ENCODE peak calls at places on chromosomes 6 and 20, in four cellular contexts. T is BE2C, I is SJCRH30, W is fibroblast of pulmonary artery. Z is an unnamed sample.

GRCh38 chr6:20334334-20334733 is 67.3 kb upstream of the E2F3 start:
- DNase-seq in T (peak), I (no peak), W (no peak), Z (no peak)

GRCh38 chr6:126133984-126134383 is 147.6 kb downstream of the TRMT11 start:
- DNase-seq in T (no peak), I (no peak), W (no peak), Z (no peak)

GRCh38 chr20:17822039-17822438 is 122.3 kb downstream of the BANF2 start:
- DNase-seq in T (no peak), I (no peak), W (peak), Z (peak)

GRCh38 chr6:41732601-41733348 is 2.6 kb downstream of the TFEB start:
- DNase-seq in T (peak), I (no peak), W (no peak), Z (peak)

GRCh38 chr6:133551436-133551835 is 310.3 kb downstream of the EYA4 start:
- DNase-seq in T (no peak), I (no peak), W (no peak), Z (no peak)

GRCh38 chr6:80610821-80611220 is 504.4 kb downstream of the BCKDHB start:
- DNase-seq in T (no peak), I (no peak), W (peak), Z (peak)

GRCh38 chr6:167759912-167760311 is 66.8 kb upstream of the AFDN start:
- DNase-seq in T (no peak), I (no peak), W (no peak), Z (no peak)

GRCh38 chr6:16477367-16478149 is 239.2 kb downstream of the GMPR start:
- DNase-seq in T (peak), I (no peak), W (peak), Z (no peak)

GRCh38 chr20:51492167-51493092 is 50.1 kb downstream of the NFATC2 start:
- DNase-seq in T (no peak), I (no peak), W (peak), Z (no peak)

GRCh38 chr6:33901822-33902816 is 98.3 kb upstream of the MLN start:
- DNase-seq in T (no peak), I (no peak), W (no peak), Z (no peak)

GRCh38 chr20:56924976-56925695 is 296.0 kb downstream of the TFAP2C start:
- DNase-seq in T (peak), I (no peak), W (no peak), Z (peak)
- H3K4me3 ChIP-seq in T (no peak), I (no peak), W (no peak), Z (no peak)

GRCh38 chr6:132401120-132401940 is at the start of gene MOXD1:
- DNase-seq in T (peak), I (peak), W (peak), Z (peak)

GRCh38 chr6:132400641-132401119 is 595 bp downstream of the MOXD1 start:
- DNase-seq in T (no peak), I (no peak), W (no peak), Z (peak)

GRCh38 chr6:132404330-132404729 is 3.1 kb upstream of the MOXD1 start:
- DNase-seq in T (no peak), I (no peak), W (no peak), Z (no peak)

GRCh38 chr6:132399376-132400074 is 1.8 kb downstream of the MOXD1 start:
- DNase-seq in T (no peak), I (no peak), W (peak), Z (peak)

DNA sequence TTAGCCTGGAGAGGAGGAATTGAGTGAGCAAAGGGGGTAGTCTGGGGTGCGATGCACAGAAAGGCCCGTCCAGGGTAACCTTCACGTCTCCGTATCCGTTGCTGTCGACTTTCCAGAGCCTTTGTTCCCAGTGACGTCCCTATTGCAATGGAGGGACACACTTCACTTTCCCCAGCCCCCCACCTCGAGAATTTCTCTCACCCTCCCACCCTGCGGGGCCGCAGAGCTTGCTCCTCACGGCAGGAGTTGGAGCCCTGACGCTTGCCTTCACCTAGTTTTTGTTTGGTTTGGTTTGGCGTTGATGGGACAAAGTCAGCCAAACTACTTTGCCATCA is 633 bp upstream of the MOXD1 start:
- DNase-seq in T (no peak), I (no peak), W (no peak), Z (no peak)
- H3K4me3 ChIP-seq in T (no peak), I (peak), W (peak), Z (peak)

GRCh38 chr20:49482621-49483017 is at the start of gene KCNB1:
- DNase-seq in T (no peak), I (peak), W (peak), Z (peak)
- H3K4me3 ChIP-seq in T (peak), I (no peak), W (no peak), Z (no peak)

GRCh38 chr6:951782-952181 is 258.8 kb upstream of the EXOC2 start:
- DNase-seq in T (no peak), I (no peak), W (no peak), Z (no peak)

GRCh38 chr6:947235-947934 is 254.4 kb upstream of the EXOC2 start:
- DNase-seq in T (no peak), I (no peak), W (no peak), Z (no peak)

GRCh38 chr6:946546-946945 is 253.6 kb upstream of the EXOC2 start:
- DNase-seq in T (no peak), I (no peak), W (no peak), Z (no peak)
- H3K4me3 ChIP-seq in T (no peak), I (no peak), W (no peak), Z (no peak)

GRCh38 chr20:8601542-8601912 is 467.4 kb upstream of the PLCB4 start:
- DNase-seq in T (no peak), I (no peak), W (no peak), Z (peak)
- H3K4me3 ChIP-seq in T (no peak), I (no peak), W (no peak), Z (no peak)

GRCh38 chr6:9520417-9521151 is 894.3 kb downstream of the TFAP2A start:
- DNase-seq in T (no peak), I (no peak), W (peak), Z (peak)
- H3K4me3 ChIP-seq in T (no peak), I (no peak), W (no peak), Z (no peak)

GRCh38 chr6:156984178-156984738 is 207.1 kb downstream of the ARID1B start:
- DNase-seq in T (no peak), I (no peak), W (no peak), Z (peak)

GRCh38 chr6:156988276-156989158 is 211.3 kb downstream of the ARID1B start:
- DNase-seq in T (peak), I (no peak), W (peak), Z (peak)

GRCh38 chr6:156989159-156989806 is 212.1 kb downstream of the ARID1B start:
- DNase-seq in T (no peak), I (no peak), W (peak), Z (no peak)

GRCh38 chr6:156982168-156982567 is 205.0 kb downstream of the ARID1B start:
- DNase-seq in T (no peak), I (no peak), W (no peak), Z (no peak)

GRCh38 chr6:156985309-156985708 is 208.1 kb downstream of the ARID1B start:
- DNase-seq in T (no peak), I (no peak), W (no peak), Z (no peak)
- H3K4me3 ChIP-seq in T (no peak), I (no peak), W (no peak), Z (no peak)

GRCh38 chr20:1467082-1467354 is 369 bp upstream of the NSFL1C start:
- DNase-seq in T (no peak), I (no peak), W (no peak), Z (no peak)
- H3K4me3 ChIP-seq in T (no peak), I (no peak), W (no peak), Z (no peak)

GRCh38 chr20:3405696-3406358 is 1.6 kb downstream of the DNAAF9 start:
- DNase-seq in T (no peak), I (no peak), W (no peak), Z (no peak)

GRCh38 chr20:3409417-3409816 is 1.9 kb upstream of the DNAAF9 start:
- DNase-seq in T (no peak), I (no peak), W (no peak), Z (no peak)

GRCh38 chr20:3406481-3407425 is 716 bp downstream of the DNAAF9 start:
- DNase-seq in T (peak), I (peak), W (peak), Z (peak)

GRCh38 chr20:3408251-3408637 is 775 bp upstream of the DNAAF9 start:
- DNase-seq in T (no peak), I (no peak), W (no peak), Z (no peak)

GRCh38 chr20:3407426-3408250 is at the start of gene DNAAF9:
- DNase-seq in T (peak), I (peak), W (peak), Z (peak)
- H3K4me3 ChIP-seq in T (peak), I (peak), W (peak), Z (peak)

Z was measured in epithelial cell of esophagus.